ENCODE peak calls at places on chromosome 15, in five cellular contexts. I is transverse colon; S is CD8-positive, alpha-beta memory T cell; W is GM23338; X is left ventricle myocardium inferior. A is an unnamed sample.
A peak's percentile ranks its signal among the peaks of the same experiment; 100 is the strongest.

GRCh38 chr15:26852980-26853379 is 13.9 kb upstream of the GABRA5 start:
- DNase-seq in X (no peak), I (no peak), W (peak; percentile 38), S (no peak), A (no peak)

GRCh38 chr15:77120576-77120975 is 49.7 kb upstream of the TSPAN3 start:
- DNase-seq in W (peak; percentile 16), S (no peak), X (no peak), I (no peak), A (peak; percentile 11)

GRCh38 chr15:66169625-66170024 is 83.9 kb downstream of the MEGF11 start:
- DNase-seq in I (no peak), S (no peak), W (no peak), X (no peak), A (no peak)

GRCh38 chr15:39365161-39365560 is 215.7 kb upstream of the THBS1 start:
- DNase-seq in W (no peak), S (no peak), I (no peak), X (no peak), A (no peak)

GRCh38 chr15:29770796-29771195 is 51.5 kb downstream of the TJP1 start:
- DNase-seq in I (no peak), X (no peak), W (no peak), S (no peak), A (no peak)

GRCh38 chr15:68789921-68790575 is 30.6 kb downstream of the ANP32A start:
- DNase-seq in W (peak; percentile 88), I (no peak), S (no peak), X (no peak), A (no peak)

GRCh38 chr15:24848050-24848449 is 106.7 kb upstream of the SNRPN start:
- DNase-seq in S (no peak), W (peak; percentile 76), X (peak; percentile 39), I (no peak), A (peak; percentile 68)

GRCh38 chr15:77296773-77297337 is 123.0 kb downstream of the PEAK1 start:
- DNase-seq in S (no peak), X (no peak), I (no peak), W (no peak), A (no peak)

GRCh38 chr15:75817151-75817935 is 25.9 kb upstream of the UBE2Q2 start:
- DNase-seq in I (no peak), W (no peak), X (no peak), S (no peak), A (no peak)

GRCh38 chr15:74196175-74196574 is 6.4 kb downstream of the STRA6 start:
- DNase-seq in W (no peak), X (peak; percentile 53), S (no peak), I (peak; percentile 86), A (no peak)

GRCh38 chr15:33160054-33160453 is 34.5 kb downstream of the FMN1 start:
- DNase-seq in I (no peak), X (no peak), S (no peak), W (peak; percentile 5), A (no peak)

GRCh38 chr15:59691194-59691805 is 2.2 kb upstream of the BNIP2 start:
- DNase-seq in X (no peak), I (peak; percentile 55), W (peak; percentile 26), S (no peak), A (peak; percentile 73)

GRCh38 chr15:97446138-97446537 is 514.4 kb upstream of the ARRDC4 start:
- DNase-seq in I (no peak), W (peak; percentile 38), X (no peak), S (no peak), A (no peak)

GRCh38 chr15:71761649-71762048 is 48.7 kb upstream of the NR2E3 start:
- DNase-seq in X (no peak), I (peak; percentile 71), W (no peak), S (no peak), A (no peak)

GRCh38 chr15:23686466-23687142 is 501 bp downstream of the NDN start:
- DNase-seq in X (no peak), S (no peak), W (peak; percentile 34), I (no peak), A (no peak)

GRCh38 chr15:92613841-92614240 is 41.7 kb downstream of the FAM174B start:
- DNase-seq in W (no peak), X (no peak), S (no peak), I (no peak), A (peak; percentile 57)

GRCh38 chr15:22939652-22940061 is 40.5 kb downstream of the CYFIP1 start:
- DNase-seq in W (no peak), X (no peak), S (no peak), I (no peak), A (no peak)

GRCh38 chr15:43274136-43274535 is 7.4 kb upstream of the TGM5 start:
- DNase-seq in S (no peak), W (no peak), I (no peak), X (peak; percentile 80), A (peak; percentile 61)

GRCh38 chr15:75001310-75001709 is 5.9 kb downstream of the SCAMP5 start:
- DNase-seq in X (no peak), S (no peak), I (no peak), W (no peak), A (no peak)

GRCh38 chr15:89492111-89492641 is 4.2 kb downstream of the RHCG start:
- DNase-seq in I (no peak), S (no peak), W (peak; percentile 83), X (no peak), A (no peak)

GRCh38 chr15:51223771-51224229 is 114.6 kb downstream of the CYP19A1 start:
- DNase-seq in W (no peak), I (no peak), X (no peak), S (no peak), A (no peak)

GRCh38 chr15:73127302-73127936 is 75.2 kb downstream of the NEO1 start:
- DNase-seq in X (no peak), I (no peak), W (peak; percentile 74), S (no peak), A (no peak)

GRCh38 chr15:60844010-60844409 is 365.1 kb upstream of the ICE2 start:
- DNase-seq in W (no peak), I (no peak), S (no peak), X (no peak), A (no peak)

GRCh38 chr15:60844431-60845174 is 365.7 kb upstream of the ICE2 start:
- DNase-seq in I (peak; percentile 24), W (no peak), X (no peak), S (peak; percentile 65), A (no peak)

GRCh38 chr15:60842694-60843093 is 363.8 kb upstream of the ICE2 start:
- DNase-seq in W (no peak), S (no peak), X (no peak), I (no peak), A (no peak)

GRCh38 chr15:60840703-60841411 is 361.9 kb upstream of the ICE2 start:
- DNase-seq in I (no peak), X (no peak), S (peak; percentile 37), W (no peak), A (no peak)

DNA sequence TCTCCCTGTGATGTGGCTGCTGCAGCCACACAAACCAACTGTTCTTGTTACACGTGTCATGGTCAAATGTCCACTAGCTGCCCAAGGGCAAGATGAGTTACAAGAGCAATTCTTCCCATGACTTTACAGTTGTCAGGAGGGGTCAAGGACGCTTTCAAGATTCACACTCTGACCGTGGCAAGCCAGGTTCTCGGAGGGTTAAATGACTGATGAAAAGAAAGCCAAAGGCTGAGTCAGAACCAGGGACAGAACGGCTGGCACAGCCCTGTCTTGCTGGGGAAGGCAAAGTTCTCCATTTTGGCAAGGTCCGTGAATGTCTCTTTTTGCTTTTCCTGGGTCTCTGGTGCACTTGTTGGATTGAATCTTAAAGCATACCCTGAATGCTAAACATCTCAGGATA is 364.5 kb upstream of the ICE2 start:
- DNase-seq in I (no peak), S (no peak), W (no peak), X (no peak), A (no peak)
- H3K4me3 ChIP-seq in I (no peak overlapping the region), S (peak overlapping the region; percentile 23), W (no peak overlapping the region), X (no peak overlapping the region), A (no peak overlapping the region)

GRCh38 chr15:42228036-42228435 is 19.9 kb upstream of the VPS39 start:
- DNase-seq in W (no peak), I (no peak), X (no peak), S (no peak), A (no peak)

GRCh38 chr15:42226648-42227047 is 18.5 kb upstream of the VPS39 start:
- DNase-seq in I (no peak), W (no peak), X (no peak), S (no peak), A (no peak)

GRCh38 chr15:42233107-42233506 is 25.0 kb upstream of the VPS39 start:
- DNase-seq in X (no peak), W (no peak), S (no peak), I (no peak), A (no peak)

GRCh38 chr15:42232606-42233005 is 24.5 kb upstream of the VPS39 start:
- DNase-seq in S (no peak), W (no peak), X (no peak), I (no peak), A (no peak)
- H3K4me1 ChIP-seq in S (no peaks in the 10 kb centered on the region), W (no peaks in the 10 kb centered on the region), X (no peaks in the 10 kb centered on the region), I (peaks cover 4% of the 10 kb centered on the region), A (no peaks in the 10 kb centered on the region)

GRCh38 chr15:41659190-41659589 is 1.0 kb upstream of the MGA start:
- DNase-seq in S (no peak), X (no peak), I (no peak), W (no peak), A (no peak)
- H3K4me3 ChIP-seq in S (no peak overlapping the region), X (no peak overlapping the region), I (no peak overlapping the region), W (peak overlapping the region; percentile 55), A (no peak overlapping the region)

DNA sequence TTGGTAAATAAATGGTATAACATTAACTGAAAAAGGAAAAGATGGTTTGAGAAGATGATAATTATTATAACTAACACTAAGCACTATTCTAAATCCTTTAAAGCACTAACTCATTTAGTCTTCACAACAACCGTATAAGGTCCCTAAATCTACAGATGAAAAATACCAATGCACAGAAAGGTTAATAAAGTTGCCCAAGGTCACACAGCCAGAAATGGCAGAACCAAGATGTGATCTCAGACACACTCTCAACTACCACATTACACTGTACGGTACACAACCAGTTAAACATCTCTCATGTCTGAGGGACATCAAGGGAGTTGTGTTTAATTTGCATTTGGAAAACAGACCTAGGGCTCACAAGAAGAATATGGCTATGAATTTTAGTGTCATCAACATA is 23.1 kb downstream of the RAB27A start:
- DNase-seq in W (no peak), I (no peak), X (no peak), S (no peak), A (no peak)
- H3K4me1 ChIP-seq in W (no peaks in the 10 kb centered on the region), I (no peaks in the 10 kb centered on the region), X (no peaks in the 10 kb centered on the region), S (peaks cover 66% of the 10 kb centered on the region), A (no peaks in the 10 kb centered on the region)

GRCh38 chr15:85792872-85793621 is 1.7 kb downstream of the KLHL25 start:
- DNase-seq in W (no peak), X (no peak), S (no peak), I (no peak), A (no peak)
- H3K4me3 ChIP-seq in W (peak overlapping the region; percentile 97), X (peak overlapping the region; percentile 91), S (peak overlapping the region; percentile 77), I (no peak overlapping the region), A (peak overlapping the region; percentile 77)

GRCh38 chr15:67765706-67766105 is 59.6 kb upstream of the SKOR1 start:
- DNase-seq in I (no peak), X (no peak), S (no peak), W (no peak), A (no peak)

GRCh38 chr15:67758610-67759300 is 66.6 kb upstream of the SKOR1 start:
- DNase-seq in I (no peak), S (no peak), W (no peak), X (no peak), A (no peak)

GRCh38 chr15:67761343-67761742 is 64.0 kb upstream of the SKOR1 start:
- DNase-seq in X (no peak), W (no peak), I (peak; percentile 9), S (no peak), A (no peak)

GRCh38 chr15:67766963-67767362 is 58.3 kb upstream of the SKOR1 start:
- DNase-seq in I (no peak), W (no peak), X (no peak), S (no peak), A (no peak)

GRCh38 chr15:67762610-67763368 is 62.5 kb upstream of the SKOR1 start:
- DNase-seq in I (no peak), W (no peak), S (no peak), X (no peak), A (no peak)
- H3K4me1 ChIP-seq in I (peaks cover 15% of the 10 kb centered on the region), W (peaks cover 17% of the 10 kb centered on the region), S (peaks cover 54% of the 10 kb centered on the region), X (no peaks in the 10 kb centered on the region), A (no peaks in the 10 kb centered on the region)